ENCODE peak calls at places on chromosomes 7 and 10, in six cellular contexts. P is hepatocyte, V is GM23338, U is mammary epithelial cell, X is K562, L is astrocyte. A is an unnamed sample.

GRCh38 chr10:69951658-69952057 is 101.0 kb upstream of the MACROH2A2 start:
- DNase-seq in V (no peak), U (no peak), X (no peak), L (no peak), P (no peak), A (no peak)

GRCh38 chr10:101653536-101653935 is 41.4 kb downstream of the FBXW4 start:
- DNase-seq in L (no peak), V (no peak), P (no peak), U (no peak), X (no peak), A (no peak)

GRCh38 chr10:97816609-97817008 is 33.0 kb upstream of the GOLGA7B start:
- DNase-seq in P (no peak), L (no peak), U (no peak), X (no peak), V (no peak), A (no peak)

GRCh38 chr10:127600479-127600878 is 51.4 kb downstream of the NPS start:
- DNase-seq in L (no peak), V (peak), X (no peak), P (no peak), U (no peak), A (peak)

GRCh38 chr7:2921748-2922147 is 77.6 kb upstream of the GNA12 start:
- DNase-seq in X (no peak), V (peak), P (no peak), U (no peak), L (no peak), A (peak)

GRCh38 chr7:121020652-121021051 is 32.1 kb downstream of the CPED1 start:
- DNase-seq in X (no peak), U (peak), V (no peak), P (no peak), L (peak), A (no peak)

GRCh38 chr7:79176859-79177477 is 276.5 kb downstream of the MAGI2 start:
- DNase-seq in L (peak), X (no peak), P (peak), U (peak), V (peak), A (peak)

GRCh38 chr10:63236113-63236935 is 103.2 kb downstream of the NRBF2 start:
- DNase-seq in L (peak), U (peak), X (peak), V (no peak), P (peak), A (peak)

GRCh38 chr10:132230557-132231210 is 43.9 kb downstream of the DPYSL4 start:
- DNase-seq in U (no peak), V (no peak), L (no peak), P (no peak), X (no peak), A (no peak)

GRCh38 chr7:94382155-94382554 is 12.5 kb upstream of the COL1A2 start:
- DNase-seq in L (peak), V (no peak), U (peak), P (no peak), X (no peak), A (no peak)

GRCh38 chr7:148079206-148079605 is 511.4 kb upstream of the C7orf33 start:
- DNase-seq in V (no peak), U (no peak), L (no peak), X (no peak), P (no peak), A (no peak)

GRCh38 chr7:100570954-100571828 is 2.5 kb downstream of the SAP25 start:
- DNase-seq in L (no peak), V (peak), U (no peak), X (no peak), P (peak), A (no peak)

GRCh38 chr7:69232445-69233376 is 365.6 kb upstream of the AUTS2 start:
- DNase-seq in X (no peak), U (no peak), V (peak), P (no peak), L (no peak), A (no peak)
- H3K27ac ChIP-seq in X (no peak), U (no peak), V (no peak), P (no peak), L (no peak), A (no peak)

DNA sequence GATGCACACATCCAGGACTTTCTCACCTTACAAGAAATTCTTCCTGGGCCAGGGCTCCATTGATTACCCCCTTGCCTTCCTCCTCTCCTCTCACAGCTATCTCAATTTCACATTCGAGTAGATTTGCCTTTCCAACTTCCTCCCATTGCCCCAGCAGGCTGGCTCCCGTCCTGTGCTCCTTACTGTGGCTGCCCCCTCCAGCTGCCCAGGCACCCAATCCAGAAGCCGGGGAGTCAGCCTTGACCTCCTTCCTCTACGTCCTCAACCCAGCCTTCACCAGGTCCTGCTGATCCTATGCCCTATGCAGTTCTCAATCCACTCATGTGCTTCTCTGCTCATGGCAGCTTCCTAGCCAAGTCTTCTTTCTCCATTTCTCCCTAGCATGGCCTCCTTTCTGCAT is 85.7 kb upstream of the GPR26 start:
- DNase-seq in U (no peak), X (no peak), P (no peak), V (no peak), L (no peak), A (no peak)
- TF ChIP-seq EZH2 in U (no peak), X (no peak), P (no peak), V (no peak), L (no peak), A (no peak)

GRCh38 chr7:116528008-116528789 is 3.4 kb downstream of the CAV1 start:
- DNase-seq in U (peak), X (no peak), V (no peak), L (peak), P (peak), A (peak)

GRCh38 chr7:116526897-116527296 is 2.1 kb downstream of the CAV1 start:
- DNase-seq in P (no peak), X (no peak), L (no peak), V (no peak), U (peak), A (no peak)

GRCh38 chr7:116530107-116530820 is 5.4 kb downstream of the CAV1 start:
- DNase-seq in U (no peak), V (no peak), P (no peak), X (no peak), L (no peak), A (no peak)

GRCh38 chr7:116527521-116527920 is 2.7 kb downstream of the CAV1 start:
- DNase-seq in U (no peak), V (no peak), X (no peak), L (no peak), P (no peak), A (peak)

DNA sequence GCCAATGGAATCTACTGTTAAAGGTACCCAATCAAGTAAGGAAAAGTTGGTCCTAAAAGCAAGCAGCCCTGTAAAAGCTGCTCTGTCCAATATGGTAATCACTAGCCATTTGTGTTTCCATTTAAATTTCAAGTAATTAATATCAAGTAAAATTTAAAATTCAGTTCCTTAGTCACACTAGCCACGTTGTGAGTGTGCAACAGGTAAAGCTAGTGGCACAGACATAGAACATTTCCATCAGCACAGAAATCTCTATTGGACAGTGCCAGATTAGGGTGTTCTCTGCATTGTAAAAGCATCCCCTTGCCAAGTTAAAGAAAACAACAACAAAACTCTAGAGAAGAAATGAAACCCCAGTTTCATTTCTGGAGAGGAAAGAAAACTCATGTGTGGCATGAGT is 4.4 kb downstream of the CAV1 start:
- DNase-seq in L (no peak), X (no peak), U (no peak), P (no peak), V (no peak), A (no peak)
- H3K27ac ChIP-seq in L (peak), X (no peak), U (peak), P (no peak), V (no peak), A (peak)

GRCh38 chr10:21285742-21286311 is 239.7 kb downstream of the SKIDA1 start:
- DNase-seq in V (no peak), U (peak), L (peak), P (no peak), X (no peak), A (no peak)

GRCh38 chr10:21281765-21282484 is 243.6 kb downstream of the SKIDA1 start:
- DNase-seq in P (no peak), V (peak), L (no peak), U (no peak), X (no peak), A (no peak)

GRCh38 chr10:21281173-21281572 is 244.3 kb downstream of the SKIDA1 start:
- DNase-seq in X (no peak), P (no peak), L (no peak), V (no peak), U (no peak), A (no peak)

GRCh38 chr10:21284301-21284700 is 241.2 kb downstream of the SKIDA1 start:
- DNase-seq in P (no peak), X (no peak), U (no peak), V (no peak), L (no peak), A (no peak)

DNA sequence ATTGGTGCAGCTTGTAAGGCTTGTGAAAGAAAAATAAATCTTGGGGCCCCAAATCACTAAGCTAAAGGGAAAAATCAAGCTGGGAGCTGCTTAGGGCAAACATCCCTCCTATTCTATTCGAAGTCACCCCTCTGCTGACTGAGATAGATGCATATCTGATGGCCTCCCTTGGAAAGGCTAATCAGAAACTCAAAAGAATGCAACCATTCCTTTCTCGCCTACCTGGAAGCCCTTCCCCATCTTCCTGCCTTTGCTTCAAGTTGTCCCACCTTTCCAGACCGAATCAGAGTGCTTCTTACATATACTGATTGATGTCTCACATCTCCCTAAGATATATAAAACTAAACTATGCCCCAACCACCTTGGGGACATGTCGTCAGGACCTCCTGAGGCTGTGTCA is 240.3 kb downstream of the SKIDA1 start:
- DNase-seq in U (no peak), V (peak), P (no peak), L (no peak), X (no peak), A (no peak)
- TF ChIP-seq EZH2 in U (no peak), V (no peak), P (no peak), L (no peak), X (no peak), A (no peak)

GRCh38 chr7:45294559-45294958 is 137.0 kb downstream of the RAMP3 start:
- DNase-seq in P (no peak), V (no peak), X (no peak), U (no peak), L (no peak), A (no peak)

GRCh38 chr7:45295222-45295621 is 137.6 kb downstream of the RAMP3 start:
- DNase-seq in V (no peak), X (no peak), U (no peak), L (no peak), P (no peak), A (peak)

GRCh38 chr7:45290880-45291279 is 133.3 kb downstream of the RAMP3 start:
- DNase-seq in P (no peak), U (no peak), X (no peak), L (no peak), V (no peak), A (no peak)

GRCh38 chr7:45293295-45293942 is 135.8 kb downstream of the RAMP3 start:
- DNase-seq in X (no peak), V (no peak), L (no peak), U (no peak), P (no peak), A (no peak)

GRCh38 chr7:45292481-45292880 is 134.9 kb downstream of the RAMP3 start:
- DNase-seq in V (no peak), U (no peak), L (peak), P (no peak), X (no peak), A (no peak)
- H3K27ac ChIP-seq in V (no peak), U (no peak), L (no peak), P (no peak), X (no peak), A (no peak)

GRCh38 chr7:1590887-1591286 is 21.1 kb upstream of the PSMG3 start:
- DNase-seq in P (no peak), L (no peak), U (no peak), X (no peak), V (no peak), A (no peak)

GRCh38 chr7:1592299-1592842 is 22.5 kb upstream of the PSMG3 start:
- DNase-seq in V (no peak), U (no peak), P (no peak), X (no peak), L (no peak), A (no peak)

GRCh38 chr7:1591876-1592275 is 22.0 kb upstream of the PSMG3 start:
- DNase-seq in X (no peak), L (no peak), P (no peak), V (no peak), U (no peak), A (no peak)

GRCh38 chr7:1590476-1590875 is 20.6 kb upstream of the PSMG3 start:
- DNase-seq in V (no peak), P (no peak), U (no peak), X (no peak), L (no peak), A (no peak)

DNA sequence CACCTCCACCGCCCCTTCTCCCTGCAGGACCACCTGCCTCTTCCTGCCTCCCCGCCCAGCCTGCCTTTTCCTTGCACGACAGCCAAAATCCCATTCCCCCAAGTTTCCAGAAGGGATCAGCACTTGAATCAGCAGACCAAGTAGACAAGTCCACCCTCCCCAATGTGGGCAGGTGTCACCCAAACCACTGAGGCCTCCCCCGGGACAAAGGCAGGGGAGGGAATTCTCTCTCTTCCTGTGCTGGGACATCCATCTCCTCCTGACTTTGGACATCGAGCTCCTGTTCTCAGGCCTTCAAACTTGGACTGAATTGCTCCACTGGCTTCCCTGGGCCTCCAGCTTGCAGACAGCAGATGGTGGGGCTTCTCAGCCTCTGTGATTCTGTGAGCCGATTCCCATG is 21.6 kb upstream of the PSMG3 start:
- DNase-seq in X (no peak), U (no peak), V (no peak), L (no peak), P (no peak), A (no peak)
- TF ChIP-seq EZH2 in X (no peak), U (no peak), V (no peak), L (no peak), P (no peak), A (no peak)

GRCh38 chr7:1913290-1914282 is 243.5 kb downstream of the ELFN1 start:
- DNase-seq in U (no peak), P (no peak), V (no peak), L (no peak), X (no peak), A (no peak)
- H3K27ac ChIP-seq in U (no peak), P (peak), V (no peak), L (peak), X (no peak), A (no peak)